ENCODE peak calls at places on chromosome X, in four cellular contexts. One of them, this sample, is unnamed.
A peak's percentile ranks its signal among the peaks of the same experiment; 100 is the strongest.

GRCh38 chrX:42195506-42195905 is 272.2 kb upstream of the CASK start:
- DNase-seq in GM23338: peak; percentile 6
- DNase-seq in HCT116: no peak
- DNase-seq in SK-N-SH: no peak
- DNase-seq in this sample: no peak

GRCh38 chrX:47204970-47205369 is 11.3 kb downstream of the UBA1 start:
- DNase-seq in GM23338: no peak
- DNase-seq in HCT116: no peak
- DNase-seq in SK-N-SH: no peak
- DNase-seq in this sample: no peak

GRCh38 chrX:40987413-40987812 is 97.8 kb upstream of the USP9X start:
- DNase-seq in GM23338: peak; percentile 30
- DNase-seq in HCT116: no peak
- DNase-seq in SK-N-SH: no peak
- DNase-seq in this sample: no peak

GRCh38 chrX:29477878-29478277 is 737.5 kb upstream of the MAGEB2 start:
- DNase-seq in GM23338: no peak
- DNase-seq in HCT116: no peak
- DNase-seq in SK-N-SH: no peak
- DNase-seq in this sample: no peak

GRCh38 chrX:140766024-140766611 is 56.6 kb downstream of the LINC00632 start:
- DNase-seq in GM23338: peak; percentile 60
- DNase-seq in HCT116: no peak
- DNase-seq in SK-N-SH: peak; percentile 61
- DNase-seq in this sample: peak; percentile 61

GRCh38 chrX:119573840-119574393 is 446 bp upstream of the UBE2A start:
- DNase-seq in GM23338: peak; percentile 45
- DNase-seq in HCT116: peak; percentile 15
- DNase-seq in SK-N-SH: peak; percentile 72
- DNase-seq in this sample: peak; percentile 75

GRCh38 chrX:134484039-134484438 is 24.1 kb downstream of the HPRT1 start:
- DNase-seq in GM23338: peak; percentile 27
- DNase-seq in HCT116: peak; percentile 36
- DNase-seq in SK-N-SH: peak; percentile 18
- DNase-seq in this sample: no peak

GRCh38 chrX:100098660-100099375 is 311.3 kb downstream of the PCDH19 start:
- DNase-seq in GM23338: no peak
- DNase-seq in HCT116: no peak
- DNase-seq in SK-N-SH: no peak
- DNase-seq in this sample: no peak

GRCh38 chrX:440636-441035 is 53.9 kb upstream of the PPP2R3B start:
- DNase-seq in GM23338: no peak
- DNase-seq in HCT116: no peak
- DNase-seq in SK-N-SH: no peak
- DNase-seq in this sample: peak; percentile 35

GRCh38 chrX:100720301-100720700 is 11.6 kb downstream of the SYTL4 start:
- DNase-seq in GM23338: no peak
- DNase-seq in HCT116: no peak
- DNase-seq in SK-N-SH: no peak
- DNase-seq in this sample: no peak

GRCh38 chrX:6053126-6053625 is 175.5 kb downstream of the NLGN4X start:
- DNase-seq in GM23338: no peak
- DNase-seq in HCT116: no peak
- DNase-seq in SK-N-SH: no peak
- DNase-seq in this sample: no peak

GRCh38 chrX:49309401-49309981 is 6.0 kb downstream of the GAGE10 start:
- DNase-seq in GM23338: peak; percentile 80
- DNase-seq in HCT116: no peak
- DNase-seq in SK-N-SH: no peak
- DNase-seq in this sample: no peak

GRCh38 chrX:71911023-71911730 is 532 bp downstream of the NHSL2 start:
- DNase-seq in GM23338: peak; percentile 66
- DNase-seq in HCT116: no peak
- DNase-seq in SK-N-SH: peak; percentile 53
- DNase-seq in this sample: peak; percentile 67

GRCh38 chrX:1391707-1392375 is at the start of gene SLC25A6:
- DNase-seq in GM23338: peak; percentile 99
- DNase-seq in HCT116: peak; percentile 86
- DNase-seq in SK-N-SH: peak; percentile 98
- DNase-seq in this sample: peak; percentile 99

GRCh38 chrX:24149346-24150050 is at the start of gene ZFX:
- DNase-seq in GM23338: no peak
- DNase-seq in HCT116: no peak
- DNase-seq in SK-N-SH: peak; percentile 83
- DNase-seq in this sample: peak; percentile 90

GRCh38 chrX:130120321-130120731 is 10.0 kb upstream of the ELF4 start:
- DNase-seq in GM23338: peak; percentile 60
- DNase-seq in HCT116: no peak
- DNase-seq in SK-N-SH: no peak
- DNase-seq in this sample: no peak

GRCh38 chrX:41025926-41026325 is 59.3 kb upstream of the USP9X start:
- DNase-seq in GM23338: peak; percentile 63
- DNase-seq in HCT116: no peak
- DNase-seq in SK-N-SH: no peak
- DNase-seq in this sample: no peak

GRCh38 chrX:10387011-10387410 is 230.2 kb downstream of the CLCN4 start:
- DNase-seq in GM23338: no peak
- DNase-seq in HCT116: no peak
- DNase-seq in SK-N-SH: no peak
- DNase-seq in this sample: no peak

GRCh38 chrX:46601283-46601682 is 27.7 kb downstream of the CHST7 start:
- DNase-seq in GM23338: no peak
- DNase-seq in HCT116: no peak
- DNase-seq in SK-N-SH: peak; percentile 52
- DNase-seq in this sample: no peak

GRCh38 chrX:38262715-38263620 is 42.3 kb upstream of the SRPX start:
- DNase-seq in GM23338: no peak
- DNase-seq in HCT116: no peak
- DNase-seq in SK-N-SH: no peak
- DNase-seq in this sample: no peak

GRCh38 chrX:151821226-151821625 is 86.7 kb downstream of the CNGA2 start:
- DNase-seq in GM23338: no peak
- DNase-seq in HCT116: no peak
- DNase-seq in SK-N-SH: no peak
- DNase-seq in this sample: no peak

GRCh38 chrX:151830911-151831310 is 81.8 kb upstream of the MAGEA4 start:
- DNase-seq in GM23338: peak; percentile 28
- DNase-seq in HCT116: no peak
- DNase-seq in SK-N-SH: no peak
- DNase-seq in this sample: no peak

GRCh38 chrX:151828434-151829080 is 84.1 kb upstream of the MAGEA4 start:
- DNase-seq in GM23338: no peak
- DNase-seq in HCT116: no peak
- DNase-seq in SK-N-SH: no peak
- DNase-seq in this sample: no peak

GRCh38 chrX:151825927-151826471 is 86.7 kb upstream of the MAGEA4 start:
- DNase-seq in GM23338: peak; percentile 0
- DNase-seq in HCT116: no peak
- DNase-seq in SK-N-SH: no peak
- DNase-seq in this sample: no peak
- TF ChIP-seq CTCF in GM23338: no peak
- TF ChIP-seq CTCF in HCT116: peak; percentile 20
- TF ChIP-seq CTCF in SK-N-SH: peak; percentile 30
- TF ChIP-seq CTCF in this sample: no peak

GRCh38 chrX:19839770-19840254 is 47.6 kb downstream of the SH3KBP1 start:
- DNase-seq in GM23338: no peak
- DNase-seq in HCT116: peak; percentile 72
- DNase-seq in SK-N-SH: no peak
- DNase-seq in this sample: no peak

GRCh38 chrX:19836337-19836736 is 51.1 kb downstream of the SH3KBP1 start:
- DNase-seq in GM23338: no peak
- DNase-seq in HCT116: no peak
- DNase-seq in SK-N-SH: no peak
- DNase-seq in this sample: no peak

GRCh38 chrX:19842542-19842941 is 44.9 kb downstream of the SH3KBP1 start:
- DNase-seq in GM23338: no peak
- DNase-seq in HCT116: no peak
- DNase-seq in SK-N-SH: no peak
- DNase-seq in this sample: no peak

GRCh38 chrX:19840899-19841648 is 46.3 kb downstream of the SH3KBP1 start:
- DNase-seq in GM23338: peak; percentile 71
- DNase-seq in HCT116: no peak
- DNase-seq in SK-N-SH: no peak
- DNase-seq in this sample: no peak
- TF ChIP-seq POLR2AphosphoS5 in GM23338: no peak
- TF ChIP-seq POLR2AphosphoS5 in HCT116: no peak
- TF ChIP-seq POLR2AphosphoS5 in SK-N-SH: no peak
- TF ChIP-seq POLR2AphosphoS5 in this sample: no peak

DNA sequence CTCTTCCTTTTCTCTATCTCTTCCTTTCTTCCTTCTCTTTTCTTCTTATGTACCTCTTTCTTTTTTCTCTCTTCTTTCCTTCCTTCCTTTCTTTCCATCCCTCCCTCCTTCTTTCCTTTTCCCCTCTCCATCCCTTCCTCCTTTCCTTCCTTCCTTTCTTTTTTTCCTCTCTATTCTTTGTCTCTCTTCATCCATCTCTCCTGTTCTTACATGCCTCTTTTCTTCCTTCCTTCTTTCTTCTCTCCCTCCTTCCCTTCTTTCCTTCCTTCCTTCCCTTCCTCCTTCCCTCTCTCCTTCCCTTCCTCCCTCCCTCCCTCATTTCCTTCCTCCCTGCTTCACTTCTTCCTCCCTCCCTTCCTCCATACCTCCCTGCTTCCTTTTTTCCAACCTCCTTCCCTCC is 19.2 kb upstream of the XG start:
- DNase-seq in GM23338: no peak
- DNase-seq in HCT116: no peak
- DNase-seq in SK-N-SH: no peak
- DNase-seq in this sample: no peak
- H3K4me3 ChIP-seq in GM23338: no peak overlapping the region
- H3K4me3 ChIP-seq in HCT116: no peak overlapping the region
- H3K4me3 ChIP-seq in SK-N-SH: no peak overlapping the region
- H3K4me3 ChIP-seq in this sample: no peak overlapping the region

GRCh38 chrX:150352581-150352980 is 10.5 kb upstream of the MAMLD1 start:
- DNase-seq in GM23338: no peak
- DNase-seq in HCT116: no peak
- DNase-seq in SK-N-SH: no peak
- DNase-seq in this sample: no peak

GRCh38 chrX:150347471-150347870 is 15.6 kb upstream of the MAMLD1 start:
- DNase-seq in GM23338: no peak
- DNase-seq in HCT116: no peak
- DNase-seq in SK-N-SH: no peak
- DNase-seq in this sample: no peak

GRCh38 chrX:150352114-150352513 is 11.0 kb upstream of the MAMLD1 start:
- DNase-seq in GM23338: no peak
- DNase-seq in HCT116: no peak
- DNase-seq in SK-N-SH: no peak
- DNase-seq in this sample: no peak

GRCh38 chrX:150348365-150348764 is 14.8 kb upstream of the MAMLD1 start:
- DNase-seq in GM23338: peak; percentile 76
- DNase-seq in HCT116: no peak
- DNase-seq in SK-N-SH: no peak
- DNase-seq in this sample: no peak
- TF ChIP-seq CTCF in GM23338: no peak
- TF ChIP-seq CTCF in HCT116: no peak
- TF ChIP-seq CTCF in SK-N-SH: no peak
- TF ChIP-seq CTCF in this sample: no peak

GRCh38 chrX:153866302-153867019 is 19.5 kb downstream of the L1CAM start:
- DNase-seq in GM23338: no peak
- DNase-seq in HCT116: no peak
- DNase-seq in SK-N-SH: no peak
- DNase-seq in this sample: peak; percentile 42

GRCh38 chrX:153864561-153865320 is 21.2 kb downstream of the L1CAM start:
- DNase-seq in GM23338: no peak
- DNase-seq in HCT116: no peak
- DNase-seq in SK-N-SH: peak; percentile 19
- DNase-seq in this sample: peak; percentile 58

GRCh38 chrX:153864101-153864500 is 21.9 kb downstream of the L1CAM start:
- DNase-seq in GM23338: no peak
- DNase-seq in HCT116: no peak
- DNase-seq in SK-N-SH: no peak
- DNase-seq in this sample: no peak

GRCh38 chrX:153865685-153866084 is 20.3 kb downstream of the L1CAM start:
- DNase-seq in GM23338: no peak
- DNase-seq in HCT116: no peak
- DNase-seq in SK-N-SH: no peak
- DNase-seq in this sample: no peak

GRCh38 chrX:153865321-153865580 is 20.7 kb downstream of the L1CAM start:
- DNase-seq in GM23338: no peak
- DNase-seq in HCT116: no peak
- DNase-seq in SK-N-SH: no peak
- DNase-seq in this sample: no peak
- TF ChIP-seq POLR2AphosphoS5 in GM23338: no peak
- TF ChIP-seq POLR2AphosphoS5 in HCT116: no peak
- TF ChIP-seq POLR2AphosphoS5 in SK-N-SH: no peak
- TF ChIP-seq POLR2AphosphoS5 in this sample: no peak

DNA sequence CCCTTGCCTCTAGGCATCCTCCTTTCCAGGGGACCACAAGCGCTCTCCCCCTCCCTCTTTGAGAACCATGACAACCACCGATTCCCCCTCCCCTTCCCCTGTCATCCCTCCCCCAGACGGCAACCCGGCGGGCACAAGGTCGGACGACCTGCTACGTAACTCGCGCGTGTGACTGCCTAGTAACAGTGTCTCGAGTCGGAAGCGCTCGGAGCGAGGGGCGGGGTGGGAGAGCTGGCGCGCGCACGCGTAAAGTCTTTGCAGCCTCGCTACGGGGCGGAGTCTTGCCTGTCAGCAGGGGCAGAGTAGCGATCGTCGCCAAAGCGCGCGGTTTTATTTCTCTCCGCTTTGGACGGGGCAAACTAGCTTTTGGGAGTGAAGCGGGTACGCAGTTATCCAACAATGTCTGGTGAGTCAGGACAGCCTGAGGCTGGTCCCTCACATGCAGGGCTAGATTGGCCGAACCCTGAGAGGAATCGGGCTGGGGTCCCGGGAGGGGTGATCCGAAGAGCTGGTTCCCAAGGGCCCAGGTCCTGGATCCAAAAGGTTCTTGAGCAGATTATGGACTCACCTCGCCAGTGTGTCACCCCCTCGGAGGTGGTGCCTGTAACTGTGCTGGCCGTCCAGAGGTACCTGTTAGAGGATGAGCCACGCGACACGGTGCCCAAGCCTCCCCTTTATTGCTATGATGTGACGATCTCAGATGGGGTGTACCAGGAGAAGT is at the start of gene RADX:
- DNase-seq in GM23338: peak; percentile 92
- DNase-seq in HCT116: peak; percentile 64
- DNase-seq in SK-N-SH: peak; percentile 53
- DNase-seq in this sample: peak; percentile 88
- H3K4me3 ChIP-seq in GM23338: peak within 1 kb of the TSS; percentile 67
- H3K4me3 ChIP-seq in HCT116: peak within 1 kb of the TSS; percentile 69
- H3K4me3 ChIP-seq in SK-N-SH: peak within 1 kb of the TSS; percentile 58
- H3K4me3 ChIP-seq in this sample: peak within 1 kb of the TSS; percentile 57

DNA sequence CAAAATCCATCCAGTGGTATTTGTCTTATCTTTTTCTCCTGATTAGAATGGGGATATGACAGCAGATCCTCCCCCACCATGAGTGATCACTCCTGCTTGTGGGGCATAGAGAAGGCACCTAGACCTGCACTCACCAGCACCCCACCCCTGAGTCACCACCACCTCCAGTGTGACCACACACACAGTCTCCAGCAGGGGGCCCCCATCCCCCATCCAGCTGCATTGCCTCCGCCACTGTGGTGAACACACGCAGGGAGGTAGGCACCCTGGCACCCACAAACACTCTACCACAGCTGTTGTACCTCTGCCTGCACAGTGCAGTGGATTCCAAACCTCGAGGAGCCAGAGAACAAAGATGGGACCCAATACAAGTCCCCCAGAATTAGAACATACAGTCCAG is 9.0 kb upstream of the MAGEA8 start:
- DNase-seq in GM23338: peak; percentile 55
- DNase-seq in HCT116: peak; percentile 10
- DNase-seq in SK-N-SH: peak; percentile 52
- DNase-seq in this sample: no peak
- TF ChIP-seq CTCF in GM23338: peak; percentile 55
- TF ChIP-seq CTCF in HCT116: peak; percentile 22
- TF ChIP-seq CTCF in SK-N-SH: peak; percentile 50
- TF ChIP-seq CTCF in this sample: no peak

GRCh38 chrX:16712825-16713155 is 321 bp upstream of the CTPS2 start:
- DNase-seq in GM23338: peak; percentile 43
- DNase-seq in HCT116: no peak
- DNase-seq in SK-N-SH: no peak
- DNase-seq in this sample: no peak
- TF ChIP-seq POLR2AphosphoS5 in GM23338: no peak
- TF ChIP-seq POLR2AphosphoS5 in HCT116: no peak
- TF ChIP-seq POLR2AphosphoS5 in SK-N-SH: no peak
- TF ChIP-seq POLR2AphosphoS5 in this sample: no peak